ENCODE peak calls at places on chromosome 5, in nine cellular contexts. One of them, this sample, is unnamed.

GRCh38 chr5:92801921-92802320 is 779.1 kb downstream of the NR2F1-AS1 start:
- DNase-seq in amniotic stem cell: no peak
- DNase-seq in amygdala: no peak
- DNase-seq in activated CD4-positive, alpha-beta T cell treated with anti-CD3 and anti-CD28 coated beads, Interleukin-2, amount 10 ng/mL, durations not matched to agents 7 days and 5 days: no peak
- DNase-seq in tibial artery: no peak
- DNase-seq in foreskin fibroblast: peak; percentile 9
- DNase-seq in stimulated activated CD4-positive, alpha-beta T cell treated with anti-CD3 and anti-CD28 coated beads, Interleukin-1b, Interleukin-23, amount 100 ng/mL, for 1 hour: no peak
- DNase-seq in ELR: no peak
- DNase-seq in stimulated activated naive B cell treated with anti-CD40 and anti-IgM and Interleukin-4, amounts not matched to agents 10 μg/mL and 1 μg/mL and 100 μg/mL, for 72 hours: no peak
- DNase-seq in this sample: peak; percentile 39

GRCh38 chr5:75368391-75368790 is 31.4 kb downstream of the HMGCR start:
- DNase-seq in amniotic stem cell: no peak
- DNase-seq in amygdala: no peak
- DNase-seq in activated CD4-positive, alpha-beta T cell treated with anti-CD3 and anti-CD28 coated beads, Interleukin-2, amount 10 ng/mL, durations not matched to agents 7 days and 5 days: no peak
- DNase-seq in tibial artery: no peak
- DNase-seq in foreskin fibroblast: peak; percentile 44
- DNase-seq in stimulated activated CD4-positive, alpha-beta T cell treated with anti-CD3 and anti-CD28 coated beads, Interleukin-1b, Interleukin-23, amount 100 ng/mL, for 1 hour: no peak
- DNase-seq in ELR: peak; percentile 85
- DNase-seq in stimulated activated naive B cell treated with anti-CD40 and anti-IgM and Interleukin-4, amounts not matched to agents 10 μg/mL and 1 μg/mL and 100 μg/mL, for 72 hours: no peak
- DNase-seq in this sample: no peak

GRCh38 chr5:129392681-129393080 is 67.4 kb upstream of the ADAMTS19 start:
- DNase-seq in amniotic stem cell: no peak
- DNase-seq in amygdala: no peak
- DNase-seq in activated CD4-positive, alpha-beta T cell treated with anti-CD3 and anti-CD28 coated beads, Interleukin-2, amount 10 ng/mL, durations not matched to agents 7 days and 5 days: no peak
- DNase-seq in tibial artery: no peak
- DNase-seq in foreskin fibroblast: no peak
- DNase-seq in stimulated activated CD4-positive, alpha-beta T cell treated with anti-CD3 and anti-CD28 coated beads, Interleukin-1b, Interleukin-23, amount 100 ng/mL, for 1 hour: no peak
- DNase-seq in ELR: no peak
- DNase-seq in stimulated activated naive B cell treated with anti-CD40 and anti-IgM and Interleukin-4, amounts not matched to agents 10 μg/mL and 1 μg/mL and 100 μg/mL, for 72 hours: no peak
- DNase-seq in this sample: no peak

GRCh38 chr5:6424110-6424659 is 24.5 kb upstream of the UBE2QL1 start:
- DNase-seq in amniotic stem cell: no peak
- DNase-seq in amygdala: no peak
- DNase-seq in activated CD4-positive, alpha-beta T cell treated with anti-CD3 and anti-CD28 coated beads, Interleukin-2, amount 10 ng/mL, durations not matched to agents 7 days and 5 days: no peak
- DNase-seq in tibial artery: no peak
- DNase-seq in foreskin fibroblast: no peak
- DNase-seq in stimulated activated CD4-positive, alpha-beta T cell treated with anti-CD3 and anti-CD28 coated beads, Interleukin-1b, Interleukin-23, amount 100 ng/mL, for 1 hour: no peak
- DNase-seq in ELR: no peak
- DNase-seq in stimulated activated naive B cell treated with anti-CD40 and anti-IgM and Interleukin-4, amounts not matched to agents 10 μg/mL and 1 μg/mL and 100 μg/mL, for 72 hours: no peak
- DNase-seq in this sample: no peak

GRCh38 chr5:16894236-16895057 is 41.6 kb downstream of the MYO10 start:
- DNase-seq in amniotic stem cell: no peak
- DNase-seq in amygdala: no peak
- DNase-seq in activated CD4-positive, alpha-beta T cell treated with anti-CD3 and anti-CD28 coated beads, Interleukin-2, amount 10 ng/mL, durations not matched to agents 7 days and 5 days: no peak
- DNase-seq in tibial artery: no peak
- DNase-seq in foreskin fibroblast: peak; percentile 70
- DNase-seq in stimulated activated CD4-positive, alpha-beta T cell treated with anti-CD3 and anti-CD28 coated beads, Interleukin-1b, Interleukin-23, amount 100 ng/mL, for 1 hour: no peak
- DNase-seq in ELR: peak; percentile 96
- DNase-seq in stimulated activated naive B cell treated with anti-CD40 and anti-IgM and Interleukin-4, amounts not matched to agents 10 μg/mL and 1 μg/mL and 100 μg/mL, for 72 hours: no peak
- DNase-seq in this sample: peak; percentile 42

GRCh38 chr5:144144956-144145751 is 25.3 kb downstream of the YIPF5 start:
- DNase-seq in amniotic stem cell: no peak
- DNase-seq in amygdala: no peak
- DNase-seq in activated CD4-positive, alpha-beta T cell treated with anti-CD3 and anti-CD28 coated beads, Interleukin-2, amount 10 ng/mL, durations not matched to agents 7 days and 5 days: no peak
- DNase-seq in tibial artery: no peak
- DNase-seq in foreskin fibroblast: no peak
- DNase-seq in stimulated activated CD4-positive, alpha-beta T cell treated with anti-CD3 and anti-CD28 coated beads, Interleukin-1b, Interleukin-23, amount 100 ng/mL, for 1 hour: no peak
- DNase-seq in ELR: no peak
- DNase-seq in stimulated activated naive B cell treated with anti-CD40 and anti-IgM and Interleukin-4, amounts not matched to agents 10 μg/mL and 1 μg/mL and 100 μg/mL, for 72 hours: no peak
- DNase-seq in this sample: no peak

GRCh38 chr5:39767906-39768305 is 343.1 kb upstream of the DAB2 start:
- DNase-seq in amniotic stem cell: no peak
- DNase-seq in amygdala: no peak
- DNase-seq in activated CD4-positive, alpha-beta T cell treated with anti-CD3 and anti-CD28 coated beads, Interleukin-2, amount 10 ng/mL, durations not matched to agents 7 days and 5 days: no peak
- DNase-seq in tibial artery: no peak
- DNase-seq in foreskin fibroblast: no peak
- DNase-seq in stimulated activated CD4-positive, alpha-beta T cell treated with anti-CD3 and anti-CD28 coated beads, Interleukin-1b, Interleukin-23, amount 100 ng/mL, for 1 hour: no peak
- DNase-seq in ELR: no peak
- DNase-seq in stimulated activated naive B cell treated with anti-CD40 and anti-IgM and Interleukin-4, amounts not matched to agents 10 μg/mL and 1 μg/mL and 100 μg/mL, for 72 hours: no peak
- DNase-seq in this sample: no peak

GRCh38 chr5:25362799-25363198 is 718.0 kb upstream of the CDH10 start:
- DNase-seq in amniotic stem cell: no peak
- DNase-seq in amygdala: no peak
- DNase-seq in activated CD4-positive, alpha-beta T cell treated with anti-CD3 and anti-CD28 coated beads, Interleukin-2, amount 10 ng/mL, durations not matched to agents 7 days and 5 days: no peak
- DNase-seq in tibial artery: no peak
- DNase-seq in foreskin fibroblast: no peak
- DNase-seq in stimulated activated CD4-positive, alpha-beta T cell treated with anti-CD3 and anti-CD28 coated beads, Interleukin-1b, Interleukin-23, amount 100 ng/mL, for 1 hour: no peak
- DNase-seq in ELR: no peak
- DNase-seq in stimulated activated naive B cell treated with anti-CD40 and anti-IgM and Interleukin-4, amounts not matched to agents 10 μg/mL and 1 μg/mL and 100 μg/mL, for 72 hours: no peak
- DNase-seq in this sample: peak; percentile 7

GRCh38 chr5:75303419-75303818 is 33.6 kb upstream of the HMGCR start:
- DNase-seq in amniotic stem cell: no peak
- DNase-seq in amygdala: no peak
- DNase-seq in activated CD4-positive, alpha-beta T cell treated with anti-CD3 and anti-CD28 coated beads, Interleukin-2, amount 10 ng/mL, durations not matched to agents 7 days and 5 days: no peak
- DNase-seq in tibial artery: no peak
- DNase-seq in foreskin fibroblast: no peak
- DNase-seq in stimulated activated CD4-positive, alpha-beta T cell treated with anti-CD3 and anti-CD28 coated beads, Interleukin-1b, Interleukin-23, amount 100 ng/mL, for 1 hour: no peak
- DNase-seq in ELR: no peak
- DNase-seq in stimulated activated naive B cell treated with anti-CD40 and anti-IgM and Interleukin-4, amounts not matched to agents 10 μg/mL and 1 μg/mL and 100 μg/mL, for 72 hours: no peak
- DNase-seq in this sample: no peak

GRCh38 chr5:143066556-143067281 is 296.5 kb downstream of the ARHGAP26 start:
- DNase-seq in amniotic stem cell: no peak
- DNase-seq in amygdala: no peak
- DNase-seq in activated CD4-positive, alpha-beta T cell treated with anti-CD3 and anti-CD28 coated beads, Interleukin-2, amount 10 ng/mL, durations not matched to agents 7 days and 5 days: no peak
- DNase-seq in tibial artery: no peak
- DNase-seq in foreskin fibroblast: no peak
- DNase-seq in stimulated activated CD4-positive, alpha-beta T cell treated with anti-CD3 and anti-CD28 coated beads, Interleukin-1b, Interleukin-23, amount 100 ng/mL, for 1 hour: no peak
- DNase-seq in ELR: no peak
- DNase-seq in stimulated activated naive B cell treated with anti-CD40 and anti-IgM and Interleukin-4, amounts not matched to agents 10 μg/mL and 1 μg/mL and 100 μg/mL, for 72 hours: peak; percentile 3
- DNase-seq in this sample: no peak

This sample was measured in HEK293T.